ENCODE peak calls at places on chromosomes 6 and 20, in nine cellular contexts. W is ACHN, T is fibroblast of mammary gland, V is Caki2, R is HCEC 1CT, N is left ventricle myocardium superior, G is left lung, O is NCI-H1694, M is uterus. Q is an unnamed sample.

GRCh38 chr6:79544299-79544927 is 7.2 kb upstream of the LCA5 start:
- DNase-seq in W (peak), T (peak), V (peak), R (peak), N (no peak), G (no peak), O (peak), M (no peak), Q (no peak)

GRCh38 chr20:62365814-62366369 is 1.2 kb downstream of the LAMA5 start:
- DNase-seq in W (no peak), T (no peak), V (peak), R (no peak), N (peak), G (no peak), O (no peak), M (no peak), Q (peak)

GRCh38 chr6:23456396-23456795 is 669.6 kb upstream of the NRSN1 start:
- DNase-seq in W (no peak), T (peak), V (no peak), R (peak), N (no peak), G (no peak), O (no peak), M (no peak), Q (no peak)

GRCh38 chr20:17505664-17506517 is 25.3 kb downstream of the BFSP1 start:
- DNase-seq in W (no peak), T (peak), V (no peak), R (peak), N (no peak), G (no peak), O (no peak), M (no peak), Q (peak)

GRCh38 chr6:33746651-33747100 is at the start of gene IP6K3:
- DNase-seq in W (no peak), T (no peak), V (no peak), R (no peak), N (peak), G (no peak), O (no peak), M (peak), Q (no peak)

GRCh38 chr6:163341224-163341623 is 73.3 kb upstream of the QKI start:
- DNase-seq in W (no peak), T (no peak), V (no peak), R (no peak), N (no peak), G (no peak), O (no peak), M (no peak), Q (no peak)

GRCh38 chr6:127201321-127201720 is 65.3 kb upstream of the RNF146 start:
- DNase-seq in W (peak), T (peak), V (no peak), R (peak), N (no peak), G (no peak), O (no peak), M (no peak), Q (no peak)

GRCh38 chr20:20743511-20744169 is 31.2 kb upstream of the RALGAPA2 start:
- DNase-seq in W (no peak), T (peak), V (no peak), R (no peak), N (peak), G (peak), O (no peak), M (peak), Q (peak)